ENCODE peak calls at places on chromosomes 11 and 22, in four cellular contexts. I, H, A and D are unnamed samples.

GRCh38 chr11:69130586-69131566 is 24.9 kb upstream of the SMIM38 start:
- DNase-seq in I (no peak), H (no peak), A (no peak), D (no peak)

GRCh38 chr11:75140269-75141138 is 10.4 kb upstream of the SLCO2B1 start:
- DNase-seq in I (peak), H (peak), A (peak), D (peak)

GRCh38 chr11:22786475-22786874 is 43.1 kb downstream of the SVIP start:
- DNase-seq in I (no peak), H (no peak), A (peak), D (no peak)

GRCh38 chr11:57637626-57638004 is 12.1 kb downstream of the YPEL4 start:
- DNase-seq in I (no peak), H (no peak), A (no peak), D (no peak)

GRCh38 chr22:17945851-17946690 is 78.3 kb downstream of the MICAL3 start:
- DNase-seq in I (no peak), H (no peak), A (no peak), D (no peak)

GRCh38 chr22:46056169-46057041 is 79.4 kb upstream of the WNT7B start:
- DNase-seq in I (no peak), H (no peak), A (no peak), D (no peak)

GRCh38 chr11:12599408-12600143 is 74.6 kb upstream of the TEAD1 start:
- DNase-seq in I (peak), H (peak), A (peak), D (peak)

GRCh38 chr11:71999813-72000590 is 1.3 kb downstream of the IL18BP start:
- DNase-seq in I (no peak), H (peak), A (no peak), D (no peak)

GRCh38 chr11:78465169-78465942 is 47.7 kb upstream of the GAB2 start:
- DNase-seq in I (no peak), H (no peak), A (peak), D (no peak)

GRCh38 chr11:61533401-61533800 is 24.9 kb downstream of the LRRC10B start:
- DNase-seq in I (no peak), H (no peak), A (no peak), D (no peak)

GRCh38 chr11:79794484-79795393 is 353.9 kb upstream of the TENM4 start:
- DNase-seq in I (no peak), H (no peak), A (no peak), D (no peak)

DNA sequence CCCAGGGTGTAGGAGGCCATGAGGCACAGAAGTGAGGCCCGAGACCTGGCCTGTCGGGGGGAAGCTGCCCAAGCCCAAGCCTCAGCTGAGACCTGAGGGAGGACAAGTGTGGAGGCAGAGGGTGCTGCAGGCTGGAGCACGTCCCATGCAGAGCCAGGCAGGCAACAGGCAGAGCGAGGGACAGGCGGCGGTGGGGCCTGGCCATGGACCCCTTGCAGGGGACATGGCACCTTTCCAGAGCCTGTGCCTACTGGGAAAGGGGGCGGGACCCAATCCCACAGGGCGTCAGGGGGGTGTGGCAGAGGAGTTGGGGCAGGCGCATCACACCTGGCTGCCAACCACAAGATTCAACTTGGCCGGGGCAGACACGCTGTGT is 4.3 kb downstream of the TNNI2 start:
- DNase-seq in I (no peak), H (no peak), A (no peak), D (no peak)
- TF ChIP-seq FOXM1 in I (no peak), H (no peak), A (no peak), D (no peak)

GRCh38 chr22:32646476-32646875 is 155.0 kb upstream of the TIMP3 start:
- DNase-seq in I (no peak), H (no peak), A (no peak), D (no peak)

GRCh38 chr22:32650553-32651345 is 150.8 kb upstream of the TIMP3 start:
- DNase-seq in I (no peak), H (peak), A (no peak), D (no peak)

GRCh38 chr22:32652609-32653008 is 148.9 kb upstream of the TIMP3 start:
- DNase-seq in I (no peak), H (no peak), A (no peak), D (no peak)

GRCh38 chr22:32648486-32648885 is 153.0 kb upstream of the TIMP3 start:
- DNase-seq in I (no peak), H (no peak), A (no peak), D (no peak)

DNA sequence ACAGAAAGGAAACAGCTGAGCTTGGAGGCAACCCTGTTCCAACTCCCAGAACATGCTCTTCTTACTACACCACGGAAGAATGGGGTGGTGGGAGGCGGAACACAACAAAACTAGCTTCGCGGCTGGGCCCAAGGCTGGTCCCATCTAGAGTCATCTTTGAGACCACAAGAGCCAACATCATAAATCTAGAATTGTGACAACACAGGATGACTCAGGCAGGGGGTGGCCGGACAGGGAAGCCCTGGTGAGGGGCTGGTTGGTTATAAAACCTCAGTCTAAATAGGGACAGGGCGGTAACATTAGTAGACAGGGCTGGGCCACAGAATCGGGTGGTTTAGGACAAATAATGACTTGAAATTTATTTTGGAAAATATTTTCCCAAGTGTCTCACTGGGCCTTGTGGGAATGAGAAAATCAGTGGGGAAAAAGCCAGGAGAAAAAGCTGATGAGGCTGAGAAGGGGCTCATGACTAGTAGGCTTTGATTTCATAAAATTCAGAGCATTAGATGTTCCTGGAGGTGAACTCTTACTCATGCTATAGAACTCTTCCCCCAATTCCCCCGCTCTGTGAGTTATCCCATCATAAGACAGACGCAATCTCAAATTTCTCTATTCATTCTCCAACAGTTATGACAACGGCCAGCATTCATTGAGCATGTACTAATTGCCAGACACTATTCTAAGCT is 151.8 kb upstream of the TIMP3 start:
- DNase-seq in I (no peak), H (peak), A (no peak), D (no peak)
- TF ChIP-seq BHLHE40 in I (no peak), H (no peak), A (no peak), D (no peak)

GRCh38 chr11:31826530-31827438 is 15.7 kb upstream of the PAX6 start:
- DNase-seq in I (no peak), H (no peak), A (no peak), D (no peak)
- TF ChIP-seq FOXM1 in I (no peak), H (no peak), A (no peak), D (no peak)

GRCh38 chr11:17479284-17480214 is 2.9 kb upstream of the ABCC8 start:
- DNase-seq in I (no peak), H (peak), A (no peak), D (peak)
- TF ChIP-seq BHLHE40 in I (no peak), H (no peak), A (no peak), D (no peak)

DNA sequence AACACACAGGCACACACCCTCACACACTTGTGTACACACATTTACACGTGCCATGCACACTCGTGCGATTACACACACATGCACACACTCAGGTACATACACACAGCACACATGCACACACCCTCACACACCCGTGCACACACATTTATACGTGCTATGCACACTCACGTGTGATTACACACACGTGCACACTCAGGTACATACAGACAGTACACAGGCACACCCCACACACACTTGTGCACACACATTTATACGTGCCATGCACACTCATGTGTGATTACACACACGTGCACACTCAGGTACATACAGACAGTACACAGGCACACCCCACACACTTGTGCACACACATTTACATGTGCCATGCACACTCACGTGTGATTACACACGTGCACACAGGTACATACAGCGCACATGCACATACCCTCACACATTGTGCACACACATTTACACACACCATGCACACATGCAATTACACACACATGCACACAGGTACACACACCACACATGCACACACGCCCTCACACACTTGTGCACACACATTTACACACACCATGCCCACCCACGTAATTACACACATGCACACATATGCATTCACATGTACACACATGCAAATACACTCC is 4.6 kb downstream of the IFITM10 start:
- DNase-seq in I (no peak), H (no peak), A (no peak), D (no peak)
- TF ChIP-seq FOXM1 in I (no peak), H (no peak), A (no peak), D (no peak)

GRCh38 chr11:19244084-19244483 is 3.3 kb upstream of the E2F8 start:
- DNase-seq in I (peak), H (no peak), A (no peak), D (no peak)
- TF ChIP-seq BHLHE40 in I (no peak), H (no peak), A (no peak), D (no peak)

DNA sequence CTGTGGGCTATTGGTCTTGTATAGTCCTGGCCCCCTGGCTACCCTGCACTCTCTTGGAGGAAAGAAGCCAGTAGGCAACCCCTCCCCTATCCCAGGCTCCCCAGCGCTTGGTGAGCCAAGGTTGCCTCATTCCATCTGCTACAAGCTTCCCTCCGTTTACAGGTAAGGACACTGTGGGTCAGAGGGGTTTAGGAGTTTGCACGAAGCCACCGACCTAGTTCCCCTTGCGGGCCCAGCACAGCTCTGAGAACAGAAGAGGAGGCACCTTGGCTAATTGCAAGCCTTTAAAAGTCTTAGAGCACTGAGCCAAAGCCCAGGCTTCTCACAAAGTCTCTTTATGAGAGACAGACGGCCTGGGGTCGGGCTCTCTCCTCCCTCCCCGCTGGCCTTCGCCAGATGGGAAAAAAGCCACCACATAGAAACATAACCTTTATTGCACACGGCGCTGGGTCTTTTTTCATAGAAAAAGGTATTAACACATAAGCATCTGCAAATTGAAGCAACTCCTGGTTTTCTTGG is 99.8 kb downstream of the CEP164 start:
- DNase-seq in I (no peak), H (no peak), A (no peak), D (no peak)
- TF ChIP-seq FOXM1 in I (no peak), H (no peak), A (no peak), D (no peak)